ENCODE peak calls at places on chromosomes 16 and 17, in four cellular contexts. P is stomach, L is pancreas, E is thoracic aorta. W is an unnamed sample. For H3K4me1, the result is how much of the 10 kb centered on the place peaks cover.

GRCh38 chr16:23837553-23838308 is 1.9 kb downstream of the PRKCB start:
- DNase-seq in P (no peak), L (no peak), E (no peak), W (no peak)

GRCh38 chr17:48757524-48757961 is 29.0 kb upstream of the HOXB13 start:
- DNase-seq in E (no peak), L (no peak), P (no peak), W (peak)

GRCh38 chr16:56366945-56367344 is 58.4 kb downstream of the AMFR start:
- DNase-seq in E (no peak), P (no peak), L (no peak), W (no peak)

GRCh38 chr17:48816774-48817590 is at the start of gene TTLL6:
- DNase-seq in L (peak), E (peak), P (peak), W (peak)

GRCh38 chr17:8436169-8436932 is 667 bp downstream of the NDEL1 start:
- DNase-seq in L (peak), E (peak), P (peak), W (peak)

GRCh38 chr16:54325616-54326265 is 39.2 kb upstream of the IRX3 start:
- DNase-seq in E (no peak), P (no peak), L (no peak), W (peak)

GRCh38 chr16:72434159-72434558 is 262.2 kb upstream of the PMFBP1 start:
- DNase-seq in E (no peak), L (no peak), P (no peak), W (peak)

GRCh38 chr16:66402166-66402565 is 24.9 kb upstream of the BEAN1 start:
- DNase-seq in P (no peak), L (no peak), E (no peak), W (no peak)

GRCh38 chr16:57538235-57538711 is 1.9 kb upstream of the CCDC102A start:
- DNase-seq in E (no peak), L (no peak), P (peak), W (peak)

GRCh38 chr17:72754513-72754912 is 338.0 kb downstream of the SLC39A11 start:
- DNase-seq in L (no peak), E (no peak), P (no peak), W (no peak)

GRCh38 chr17:74715144-74715543 is 2.4 kb upstream of the CD300LF start:
- DNase-seq in P (peak), L (no peak), E (no peak), W (no peak)

GRCh38 chr16:2963611-2964415 is at the start of gene KREMEN2:
- DNase-seq in P (no peak), E (no peak), L (peak), W (peak)

GRCh38 chr17:77615672-77616242 is 342.7 kb upstream of the TNRC6C start:
- DNase-seq in E (no peak), L (no peak), P (no peak), W (no peak)

GRCh38 chr17:27494192-27495091 is 38.2 kb downstream of the KSR1 start:
- DNase-seq in E (peak), L (peak), P (peak), W (peak)

GRCh38 chr17:75875182-75875939 is 3.0 kb downstream of the TRIM47 start:
- DNase-seq in E (no peak), P (peak), L (no peak), W (no peak)

GRCh38 chr16:19330801-19331484 is 45.4 kb downstream of the CLEC19A start:
- DNase-seq in E (no peak), L (no peak), P (peak), W (no peak)

GRCh38 chr17:20991276-20992037 is 51.4 kb downstream of the USP22 start:
- DNase-seq in P (no peak), E (no peak), L (peak), W (no peak)
- H3K4me3 ChIP-seq in P (no peak), E (no peak), L (no peak), W (no peak)

GRCh38 chr17:45234641-45235040 is 13.0 kb downstream of the FMNL1 start:
- DNase-seq in L (no peak), P (no peak), E (no peak), W (peak)

GRCh38 chr17:45236002-45236606 is 14.4 kb downstream of the FMNL1 start:
- DNase-seq in E (no peak), L (no peak), P (no peak), W (no peak)

GRCh38 chr17:45233423-45233924 is 11.8 kb downstream of the FMNL1 start:
- DNase-seq in L (no peak), E (no peak), P (no peak), W (no peak)

GRCh38 chr17:45237686-45238085 is 16.0 kb downstream of the FMNL1 start:
- DNase-seq in E (no peak), P (no peak), L (no peak), W (no peak)

DNA sequence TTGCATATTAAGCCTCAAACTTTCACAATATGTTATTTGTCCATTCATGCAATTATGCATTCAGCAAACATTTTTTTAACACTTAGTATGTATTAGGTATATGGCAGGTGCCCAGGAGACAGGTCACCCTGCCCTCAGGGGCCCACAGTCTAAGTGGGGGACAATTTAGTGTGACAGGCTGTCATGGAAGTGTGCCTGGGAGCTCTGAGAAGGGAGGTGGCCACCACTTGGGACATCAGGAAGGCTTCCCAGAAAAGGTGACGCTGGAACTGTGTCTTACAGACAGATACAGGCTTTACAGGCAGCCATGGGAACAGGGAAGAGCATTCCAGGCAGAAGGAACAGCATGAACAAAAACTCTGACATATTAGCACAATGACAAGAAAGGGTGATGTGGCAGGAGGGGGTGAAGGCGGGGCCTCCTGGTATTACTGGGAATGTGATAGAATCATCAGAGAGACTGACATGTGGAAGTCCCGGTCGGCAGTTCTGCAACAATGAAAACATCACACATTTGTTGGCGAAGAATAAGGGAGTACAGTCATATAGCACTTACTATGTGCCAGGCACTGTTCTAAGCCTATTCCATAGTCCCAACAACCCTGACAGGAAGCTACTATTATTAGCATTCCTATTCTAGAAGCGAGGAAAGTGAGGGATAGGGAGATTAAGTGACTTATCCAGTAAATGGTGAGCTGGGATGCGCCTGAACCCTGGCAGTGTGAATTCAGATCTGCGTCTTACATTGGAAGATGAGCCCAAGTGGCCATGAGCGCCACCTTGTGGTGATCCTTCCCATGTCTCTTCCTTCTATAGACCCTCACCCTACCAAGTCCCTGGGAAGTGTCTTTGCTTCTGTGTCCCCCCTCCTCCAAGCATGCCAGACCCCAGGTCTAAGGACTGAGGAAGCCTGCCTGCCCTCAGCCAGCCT is 13.7 kb downstream of the FMNL1 start:
- DNase-seq in P (peak), L (peak), E (peak), W (peak)
- H3K27ac ChIP-seq in P (no peak), L (no peak), E (no peak), W (no peak)

DNA sequence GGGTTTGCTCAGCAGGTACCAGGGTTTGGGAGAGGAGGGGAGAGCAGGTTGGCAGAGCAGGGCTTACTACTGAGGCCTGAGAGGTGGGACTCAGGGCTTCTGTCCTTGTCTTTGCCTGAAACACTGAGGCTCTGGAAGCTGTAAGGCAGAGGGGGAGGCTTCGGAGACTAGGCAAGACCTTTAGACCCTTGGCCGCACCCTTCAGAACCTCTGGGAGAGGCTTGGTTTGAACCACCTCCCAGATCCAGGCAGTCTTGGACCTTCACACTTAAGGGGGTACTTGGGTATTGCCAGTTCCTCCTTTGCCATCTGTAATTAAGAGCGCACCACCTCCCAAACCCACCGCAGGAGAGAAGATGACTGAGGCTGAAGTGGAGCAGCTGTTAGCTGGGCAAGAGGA is 12.9 kb downstream of the MYL4 start:
- DNase-seq in L (no peak), E (no peak), P (no peak), W (no peak)
- H3K4me1 ChIP-seq in L (under half), E (under half), P (under half), W (under half)

GRCh38 chr17:42025191-42025579 is 5.3 kb downstream of the NKIRAS2 start:
- DNase-seq in E (no peak), P (no peak), L (no peak), W (no peak)
- H3K4me3 ChIP-seq in E (peak), P (no peak), L (no peak), W (no peak)

DNA sequence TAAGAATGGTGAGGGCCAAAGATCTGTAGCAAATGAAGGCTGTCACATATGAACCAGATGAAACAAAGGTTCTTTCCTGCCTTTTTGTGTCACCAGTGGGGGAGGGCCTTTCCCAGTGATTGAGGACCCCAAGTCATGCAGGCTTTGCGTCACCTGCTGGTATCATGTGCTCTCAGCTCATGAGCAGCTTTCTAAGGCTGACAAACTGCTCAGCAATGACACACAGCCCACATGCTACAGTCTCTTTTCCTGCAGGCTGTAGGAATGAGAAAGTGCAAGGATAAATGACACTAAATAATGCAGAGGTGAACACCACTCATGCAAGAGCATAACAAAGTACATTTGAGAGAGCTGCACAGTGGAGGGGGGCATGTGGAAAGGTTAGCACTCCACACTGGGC is 34.8 kb downstream of the TOM1L2 start:
- DNase-seq in P (no peak), L (no peak), E (no peak), W (no peak)
- H3K27ac ChIP-seq in P (no peak), L (no peak), E (no peak), W (no peak)

DNA sequence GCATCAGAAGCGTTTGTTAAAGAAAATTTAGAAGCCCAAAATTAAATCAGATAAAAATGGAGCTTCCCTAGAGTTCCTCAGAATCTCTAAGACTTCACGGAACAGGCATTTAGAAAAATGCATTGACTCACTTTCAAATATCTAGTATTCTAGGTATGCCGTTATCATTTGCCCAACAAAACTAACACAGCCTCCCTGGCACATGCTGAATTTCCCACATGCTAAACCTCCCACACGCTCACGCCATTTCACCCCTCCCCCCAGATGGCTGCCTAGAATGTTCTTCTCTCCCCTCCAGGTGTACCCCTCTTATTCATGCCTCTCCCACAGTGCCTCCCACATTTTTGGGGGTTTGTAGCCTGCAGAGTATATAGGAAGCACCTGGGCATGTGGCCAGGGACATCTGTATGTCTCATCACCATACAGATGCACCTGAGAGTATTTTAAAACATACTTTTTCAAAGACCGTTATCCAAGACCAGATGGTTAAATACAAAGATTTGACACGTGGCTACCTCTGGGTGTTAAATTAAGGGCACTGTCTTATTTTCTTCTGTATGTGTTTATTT is 38.2 kb upstream of the ICAM2 start:
- DNase-seq in L (peak), E (no peak), P (no peak), W (no peak)
- H3K4me1 ChIP-seq in L (under half), E (under half), P (under half), W (under half)

DNA sequence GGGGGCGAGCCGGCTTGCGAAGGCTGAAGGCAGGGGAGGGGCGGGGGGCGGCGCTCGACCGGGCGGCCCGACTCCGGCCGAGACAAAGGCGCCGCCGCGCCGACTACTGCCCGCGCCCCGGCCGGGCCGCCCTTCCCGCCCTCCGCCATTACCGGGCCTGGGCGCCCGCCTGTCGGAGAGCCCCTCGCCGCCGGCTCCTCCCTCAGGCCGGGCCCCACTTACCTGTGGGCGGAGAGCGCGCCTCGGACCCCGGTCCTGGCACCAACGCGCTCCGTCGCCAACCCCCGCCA is 286 bp downstream of the SIAH1 start:
- DNase-seq in L (no peak), E (no peak), P (no peak), W (no peak)
- H3K4me3 ChIP-seq in L (peak), E (peak), P (peak), W (peak)

DNA sequence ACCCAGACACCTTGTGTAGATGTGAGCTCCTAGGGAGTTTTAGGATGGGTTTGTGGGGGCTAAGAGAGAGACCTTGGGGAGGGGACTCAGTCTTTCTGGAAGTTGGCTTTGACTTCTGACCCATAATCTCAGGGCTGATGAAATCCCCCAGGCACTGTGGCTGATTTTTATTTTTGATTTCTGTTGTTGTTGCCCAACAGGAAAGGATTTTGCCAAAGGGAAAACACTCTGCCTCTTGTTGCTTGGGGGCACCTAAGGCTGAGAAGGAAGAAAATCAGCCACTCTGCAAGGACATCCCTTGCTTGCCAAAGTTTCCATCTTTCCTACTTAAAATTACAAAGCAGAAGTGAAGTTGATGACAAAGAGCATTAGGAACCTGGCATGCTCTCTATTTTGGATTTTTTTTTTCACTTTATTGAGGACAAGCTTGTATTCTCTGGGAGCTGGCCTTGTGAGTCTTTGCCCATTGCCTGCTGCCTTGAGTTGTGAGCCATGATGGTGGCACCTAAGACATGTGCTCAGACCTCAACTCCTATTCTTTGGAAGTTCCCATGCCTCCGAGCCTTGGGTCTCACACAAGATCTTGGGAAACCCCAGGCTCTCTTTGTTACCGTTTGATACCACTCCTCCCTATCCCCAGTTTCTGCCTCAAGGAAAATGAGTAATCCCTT is 3.2 kb upstream of the C1QTNF1 start:
- DNase-seq in P (no peak), L (no peak), E (no peak), W (no peak)
- H3K27ac ChIP-seq in P (peak), L (no peak), E (peak), W (no peak)

DNA sequence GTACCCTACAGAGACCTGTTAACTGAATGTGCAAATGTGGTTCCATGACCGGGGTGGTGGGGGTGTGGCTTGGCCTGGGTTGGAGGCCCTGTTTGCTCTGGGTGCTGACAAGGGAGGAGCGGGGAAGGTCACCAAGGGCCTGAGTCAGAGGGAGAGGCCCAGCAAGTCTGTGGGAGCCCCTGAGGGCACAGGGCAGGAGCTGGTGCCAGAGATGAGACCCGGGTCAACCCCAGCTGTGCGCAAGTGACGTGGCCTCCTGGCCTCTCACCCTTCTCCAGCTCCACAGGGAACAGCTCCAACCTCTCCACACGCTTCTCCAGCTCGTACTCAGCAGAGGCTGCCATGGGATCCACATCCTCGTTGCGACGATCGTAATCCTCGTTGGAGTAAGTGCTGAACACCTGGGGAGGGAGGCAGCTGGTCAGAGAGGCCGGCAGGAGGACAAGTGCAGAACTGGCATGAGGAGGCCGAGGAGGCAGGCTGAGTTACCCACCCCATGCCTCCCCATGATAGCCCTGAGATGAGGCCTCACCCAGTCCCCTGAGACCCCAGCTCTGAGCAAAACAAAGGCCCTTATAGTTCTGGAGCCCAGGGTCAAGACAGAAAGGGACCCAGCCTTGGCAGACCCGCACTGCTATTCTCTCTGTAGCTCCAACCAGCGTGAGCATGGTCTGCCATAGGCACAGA is 5.5 kb downstream of the PPP1R9B start:
- DNase-seq in L (peak), P (peak), E (no peak), W (no peak)
- H3K4me1 ChIP-seq in L (under half), P (under half), E (under half), W (under half)

DNA sequence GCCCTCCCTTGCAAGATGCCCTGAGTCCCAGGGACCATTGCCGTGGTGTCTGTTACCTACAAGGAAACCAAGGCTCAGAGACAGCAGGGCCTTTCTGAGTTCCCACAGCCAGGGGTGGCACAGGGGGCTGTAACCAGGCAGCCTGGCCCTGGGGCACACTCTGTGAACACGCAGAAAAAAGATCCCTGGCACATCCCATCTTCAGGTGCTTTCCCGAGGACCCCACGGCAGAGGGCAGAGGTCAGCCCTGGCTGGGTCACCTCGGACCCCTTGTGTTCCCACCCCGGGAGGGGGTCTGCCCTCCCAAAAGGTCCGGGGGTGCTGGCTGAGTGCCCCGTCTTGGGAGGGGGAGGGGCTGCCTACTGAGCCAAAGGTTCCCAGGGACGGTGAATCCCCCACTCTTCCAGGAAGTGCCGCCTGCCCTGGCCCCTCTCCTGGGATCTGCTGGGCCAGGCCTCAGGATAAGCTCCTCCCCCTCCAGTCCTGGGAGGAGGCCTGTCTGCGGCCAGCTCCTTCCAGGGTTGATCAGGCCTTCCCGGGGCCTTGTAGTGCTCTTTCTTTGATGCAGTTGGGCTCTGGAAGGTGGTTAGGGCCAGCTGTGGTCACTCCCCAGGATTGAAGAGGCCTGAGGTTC is 8.1 kb downstream of the GLIS2 start:
- DNase-seq in P (peak), L (peak), E (no peak), W (peak)
- H3K4me3 ChIP-seq in P (no peak), L (no peak), E (peak), W (no peak)

W was measured in SJCRH30.